ENCODE peak calls at places on chromosome 11, in ten cellular contexts. One of them, this sample, is unnamed.

GRCh38 chr11:69481393-69481844 is at the start of gene LINC01488:
- DNase-seq in cardiac muscle cell: no peak
- DNase-seq in WTC11: no peak
- DNase-seq in WERI-Rb-1: no peak
- DNase-seq in Peyer's patch: no peak
- DNase-seq in right lobe of liver: peak; percentile 16
- DNase-seq in pancreas: peak; percentile 31
- DNase-seq in osteoblast: peak; percentile 49
- DNase-seq in MCF 10A: no peak
- DNase-seq in progenitor cell of endocrine pancreas: no peak
- DNase-seq in this sample: no peak

GRCh38 chr11:134223066-134223465 is 701 bp downstream of the NCAPD3 start:
- DNase-seq in cardiac muscle cell: no peak
- DNase-seq in WTC11: no peak
- DNase-seq in WERI-Rb-1: no peak
- DNase-seq in Peyer's patch: no peak
- DNase-seq in right lobe of liver: no peak
- DNase-seq in pancreas: no peak
- DNase-seq in osteoblast: no peak
- DNase-seq in MCF 10A: peak; percentile 14
- DNase-seq in progenitor cell of endocrine pancreas: no peak
- DNase-seq in this sample: no peak

GRCh38 chr11:96279421-96280290 is 63.3 kb downstream of the MAML2 start:
- DNase-seq in cardiac muscle cell: peak; percentile 44
- DNase-seq in WTC11: no peak
- DNase-seq in WERI-Rb-1: no peak
- DNase-seq in Peyer's patch: no peak
- DNase-seq in right lobe of liver: no peak
- DNase-seq in pancreas: no peak
- DNase-seq in osteoblast: peak; percentile 68
- DNase-seq in MCF 10A: peak; percentile 66
- DNase-seq in progenitor cell of endocrine pancreas: no peak
- DNase-seq in this sample: no peak

GRCh38 chr11:69403556-69404215 is 77.8 kb upstream of the LINC01488 start:
- DNase-seq in cardiac muscle cell: no peak
- DNase-seq in WTC11: no peak
- DNase-seq in WERI-Rb-1: no peak
- DNase-seq in Peyer's patch: no peak
- DNase-seq in right lobe of liver: no peak
- DNase-seq in pancreas: no peak
- DNase-seq in osteoblast: peak; percentile 84
- DNase-seq in MCF 10A: peak; percentile 10
- DNase-seq in progenitor cell of endocrine pancreas: no peak
- DNase-seq in this sample: no peak

GRCh38 chr11:130204703-130205095 is 45.1 kb downstream of the ST14 start:
- DNase-seq in cardiac muscle cell: no peak
- DNase-seq in WTC11: no peak
- DNase-seq in WERI-Rb-1: no peak
- DNase-seq in Peyer's patch: no peak
- DNase-seq in right lobe of liver: no peak
- DNase-seq in pancreas: peak; percentile 40
- DNase-seq in osteoblast: no peak
- DNase-seq in MCF 10A: no peak
- DNase-seq in progenitor cell of endocrine pancreas: no peak
- DNase-seq in this sample: no peak

GRCh38 chr11:109015283-109015682 is 350.4 kb downstream of the DDX10 start:
- DNase-seq in cardiac muscle cell: peak; percentile 66
- DNase-seq in WTC11: no peak
- DNase-seq in WERI-Rb-1: no peak
- DNase-seq in Peyer's patch: no peak
- DNase-seq in right lobe of liver: no peak
- DNase-seq in pancreas: no peak
- DNase-seq in osteoblast: peak; percentile 86
- DNase-seq in MCF 10A: peak; percentile 49
- DNase-seq in progenitor cell of endocrine pancreas: no peak
- DNase-seq in this sample: no peak

GRCh38 chr11:123330948-123331347 is 99.1 kb upstream of the GRAMD1B start:
- DNase-seq in cardiac muscle cell: no peak
- DNase-seq in WTC11: no peak
- DNase-seq in WERI-Rb-1: no peak
- DNase-seq in Peyer's patch: no peak
- DNase-seq in right lobe of liver: no peak
- DNase-seq in pancreas: no peak
- DNase-seq in osteoblast: no peak
- DNase-seq in MCF 10A: no peak
- DNase-seq in progenitor cell of endocrine pancreas: no peak
- DNase-seq in this sample: no peak

GRCh38 chr11:19597194-19597593 is 115.4 kb upstream of the NAV2 start:
- DNase-seq in cardiac muscle cell: peak; percentile 50
- DNase-seq in WTC11: no peak
- DNase-seq in WERI-Rb-1: no peak
- DNase-seq in Peyer's patch: no peak
- DNase-seq in right lobe of liver: no peak
- DNase-seq in pancreas: no peak
- DNase-seq in osteoblast: peak; percentile 90
- DNase-seq in MCF 10A: peak; percentile 55
- DNase-seq in progenitor cell of endocrine pancreas: no peak
- DNase-seq in this sample: no peak

GRCh38 chr11:74682731-74683278 is 48.4 kb downstream of the CHRDL2 start:
- DNase-seq in cardiac muscle cell: no peak
- DNase-seq in WTC11: no peak
- DNase-seq in WERI-Rb-1: no peak
- DNase-seq in Peyer's patch: no peak
- DNase-seq in right lobe of liver: no peak
- DNase-seq in pancreas: peak; percentile 43
- DNase-seq in osteoblast: no peak
- DNase-seq in MCF 10A: no peak
- DNase-seq in progenitor cell of endocrine pancreas: no peak
- DNase-seq in this sample: no peak

GRCh38 chr11:74683941-74684481 is 47.2 kb downstream of the CHRDL2 start:
- DNase-seq in cardiac muscle cell: no peak
- DNase-seq in WTC11: no peak
- DNase-seq in WERI-Rb-1: no peak
- DNase-seq in Peyer's patch: no peak
- DNase-seq in right lobe of liver: no peak
- DNase-seq in pancreas: peak; percentile 47
- DNase-seq in osteoblast: peak; percentile 79
- DNase-seq in MCF 10A: no peak
- DNase-seq in progenitor cell of endocrine pancreas: no peak
- DNase-seq in this sample: no peak

GRCh38 chr11:74681686-74682651 is 49.3 kb downstream of the CHRDL2 start:
- DNase-seq in cardiac muscle cell: no peak
- DNase-seq in WTC11: no peak
- DNase-seq in WERI-Rb-1: no peak
- DNase-seq in Peyer's patch: no peak
- DNase-seq in right lobe of liver: peak; percentile 65
- DNase-seq in pancreas: peak; percentile 72
- DNase-seq in osteoblast: peak; percentile 77
- DNase-seq in MCF 10A: no peak
- DNase-seq in progenitor cell of endocrine pancreas: no peak
- DNase-seq in this sample: no peak

GRCh38 chr11:74684661-74685060 is 46.6 kb downstream of the CHRDL2 start:
- DNase-seq in cardiac muscle cell: no peak
- DNase-seq in WTC11: no peak
- DNase-seq in WERI-Rb-1: no peak
- DNase-seq in Peyer's patch: no peak
- DNase-seq in right lobe of liver: no peak
- DNase-seq in pancreas: peak; percentile 20
- DNase-seq in osteoblast: peak; percentile 39
- DNase-seq in MCF 10A: no peak
- DNase-seq in progenitor cell of endocrine pancreas: no peak
- DNase-seq in this sample: no peak

DNA sequence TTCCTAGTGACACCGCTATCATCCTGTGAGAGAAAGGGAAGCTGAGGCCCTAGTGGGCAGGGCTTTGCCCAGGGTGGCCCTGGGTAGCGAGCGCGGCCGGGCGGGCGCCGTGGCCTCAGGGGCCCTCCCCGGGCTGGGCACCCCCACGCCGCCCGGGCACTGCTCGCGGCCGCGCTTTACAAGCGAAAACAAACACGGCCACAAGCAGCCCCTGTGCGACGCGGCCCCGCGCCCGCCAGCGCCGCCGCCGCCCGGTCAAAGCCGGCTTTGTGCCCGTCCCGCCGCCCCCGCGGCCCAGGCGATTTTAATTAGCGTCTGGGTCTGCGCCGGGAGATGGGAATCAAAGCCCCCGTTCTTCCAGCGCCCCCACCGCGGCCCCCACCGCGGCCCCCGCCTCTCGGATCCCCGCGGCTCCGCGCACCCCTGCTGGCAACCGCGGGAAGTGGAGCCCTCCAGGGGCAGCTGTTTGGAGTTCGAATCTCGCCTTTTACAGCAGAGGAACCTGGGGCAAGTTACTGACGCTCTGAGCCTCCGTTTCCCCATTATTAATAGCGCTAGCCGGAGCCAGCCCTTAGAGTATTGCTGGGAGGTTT is 47.9 kb downstream of the CHRDL2 start:
- DNase-seq in cardiac muscle cell: peak; percentile 39
- DNase-seq in WTC11: peak; percentile 68
- DNase-seq in WERI-Rb-1: no peak
- DNase-seq in Peyer's patch: no peak
- DNase-seq in right lobe of liver: no peak
- DNase-seq in pancreas: peak; percentile 79
- DNase-seq in osteoblast: peak; percentile 93
- DNase-seq in MCF 10A: no peak
- DNase-seq in progenitor cell of endocrine pancreas: no peak
- DNase-seq in this sample: peak; percentile 36
- TF ChIP-seq CTCF in cardiac muscle cell: peak; percentile 51
- TF ChIP-seq CTCF in WTC11: no peak
- TF ChIP-seq CTCF in WERI-Rb-1: no peak
- TF ChIP-seq CTCF in Peyer's patch: no peak
- TF ChIP-seq CTCF in right lobe of liver: peak; percentile 36
- TF ChIP-seq CTCF in pancreas: peak; percentile 44
- TF ChIP-seq CTCF in osteoblast: peak; percentile 39
- TF ChIP-seq CTCF in MCF 10A: no peak
- TF ChIP-seq CTCF in progenitor cell of endocrine pancreas: peak; percentile 46
- TF ChIP-seq CTCF in this sample: peak; percentile 61

DNA sequence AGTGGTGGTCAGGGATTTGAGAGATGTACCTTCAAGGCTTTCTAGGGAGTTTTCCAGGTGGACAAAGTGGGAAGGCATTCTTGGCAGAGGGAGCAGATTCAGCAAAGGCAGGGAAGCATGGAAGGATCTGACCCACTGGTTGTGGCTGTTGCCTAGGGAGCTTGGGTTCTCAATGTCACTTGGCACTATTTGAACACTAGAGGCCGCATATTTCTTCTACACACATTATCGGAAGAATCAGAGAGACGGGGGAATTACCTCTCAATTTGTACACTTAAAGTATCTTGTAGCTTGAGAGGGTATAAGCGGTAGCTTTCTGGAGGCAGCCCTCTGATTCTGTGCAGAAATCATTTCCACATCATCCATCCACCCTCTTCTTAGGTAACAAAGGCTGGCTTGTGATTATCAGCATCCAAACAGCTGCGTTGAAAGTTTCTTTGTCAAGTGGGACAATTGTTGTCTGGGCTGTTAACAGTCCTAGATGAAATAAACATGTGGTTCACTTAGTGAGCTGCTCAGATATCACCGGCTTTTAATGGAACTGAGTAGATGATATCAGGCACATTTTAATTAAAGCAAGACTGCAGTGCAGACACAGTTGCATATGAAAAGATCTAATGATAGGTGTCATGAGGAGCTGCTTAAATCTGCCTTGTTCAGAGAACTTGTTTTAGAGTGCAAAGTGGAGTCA is 2.6 kb downstream of the NELL1 start:
- DNase-seq in cardiac muscle cell: peak; percentile 6
- DNase-seq in WTC11: no peak
- DNase-seq in WERI-Rb-1: peak; percentile 43
- DNase-seq in Peyer's patch: no peak
- DNase-seq in right lobe of liver: no peak
- DNase-seq in pancreas: no peak
- DNase-seq in osteoblast: peak; percentile 80
- DNase-seq in MCF 10A: peak; percentile 21
- DNase-seq in progenitor cell of endocrine pancreas: no peak
- DNase-seq in this sample: no peak
- TF ChIP-seq CTCF in cardiac muscle cell: peak; percentile 28
- TF ChIP-seq CTCF in WTC11: no peak
- TF ChIP-seq CTCF in WERI-Rb-1: peak; percentile 66
- TF ChIP-seq CTCF in Peyer's patch: no peak
- TF ChIP-seq CTCF in right lobe of liver: peak; percentile 35
- TF ChIP-seq CTCF in pancreas: no peak
- TF ChIP-seq CTCF in osteoblast: peak; percentile 13
- TF ChIP-seq CTCF in MCF 10A: no peak
- TF ChIP-seq CTCF in progenitor cell of endocrine pancreas: peak; percentile 41
- TF ChIP-seq CTCF in this sample: no peak

GRCh38 chr11:91773090-91773489 is 451.5 kb upstream of the FAT3 start:
- DNase-seq in cardiac muscle cell: peak; percentile 11
- DNase-seq in WTC11: peak; percentile 54
- DNase-seq in WERI-Rb-1: peak; percentile 60
- DNase-seq in Peyer's patch: no peak
- DNase-seq in right lobe of liver: peak; percentile 26
- DNase-seq in pancreas: no peak
- DNase-seq in osteoblast: no peak
- DNase-seq in MCF 10A: peak; percentile 21
- DNase-seq in progenitor cell of endocrine pancreas: no peak
- DNase-seq in this sample: no peak
- TF ChIP-seq CTCF in cardiac muscle cell: no peak
- TF ChIP-seq CTCF in WTC11: peak; percentile 28
- TF ChIP-seq CTCF in WERI-Rb-1: peak; percentile 52
- TF ChIP-seq CTCF in Peyer's patch: no peak
- TF ChIP-seq CTCF in right lobe of liver: peak; percentile 30
- TF ChIP-seq CTCF in pancreas: no peak
- TF ChIP-seq CTCF in osteoblast: peak; percentile 22
- TF ChIP-seq CTCF in MCF 10A: no peak
- TF ChIP-seq CTCF in progenitor cell of endocrine pancreas: peak; percentile 37
- TF ChIP-seq CTCF in this sample: no peak

GRCh38 chr11:120911943-120912342 is 112.0 kb upstream of the TBCEL start:
- DNase-seq in cardiac muscle cell: no peak
- DNase-seq in WTC11: no peak
- DNase-seq in WERI-Rb-1: no peak
- DNase-seq in Peyer's patch: no peak
- DNase-seq in right lobe of liver: no peak
- DNase-seq in pancreas: no peak
- DNase-seq in osteoblast: no peak
- DNase-seq in MCF 10A: no peak
- DNase-seq in progenitor cell of endocrine pancreas: no peak
- DNase-seq in this sample: no peak

GRCh38 chr11:120909676-120910215 is 114.2 kb upstream of the TBCEL start:
- DNase-seq in cardiac muscle cell: no peak
- DNase-seq in WTC11: no peak
- DNase-seq in WERI-Rb-1: no peak
- DNase-seq in Peyer's patch: no peak
- DNase-seq in right lobe of liver: no peak
- DNase-seq in pancreas: no peak
- DNase-seq in osteoblast: no peak
- DNase-seq in MCF 10A: no peak
- DNase-seq in progenitor cell of endocrine pancreas: no peak
- DNase-seq in this sample: no peak

GRCh38 chr11:120914021-120914420 is 109.9 kb upstream of the TBCEL start:
- DNase-seq in cardiac muscle cell: no peak
- DNase-seq in WTC11: no peak
- DNase-seq in WERI-Rb-1: no peak
- DNase-seq in Peyer's patch: no peak
- DNase-seq in right lobe of liver: no peak
- DNase-seq in pancreas: no peak
- DNase-seq in osteoblast: no peak
- DNase-seq in MCF 10A: no peak
- DNase-seq in progenitor cell of endocrine pancreas: no peak
- DNase-seq in this sample: no peak

GRCh38 chr11:120912915-120913314 is 111.0 kb upstream of the TBCEL start:
- DNase-seq in cardiac muscle cell: no peak
- DNase-seq in WTC11: no peak
- DNase-seq in WERI-Rb-1: no peak
- DNase-seq in Peyer's patch: no peak
- DNase-seq in right lobe of liver: no peak
- DNase-seq in pancreas: no peak
- DNase-seq in osteoblast: no peak
- DNase-seq in MCF 10A: no peak
- DNase-seq in progenitor cell of endocrine pancreas: no peak
- DNase-seq in this sample: no peak

DNA sequence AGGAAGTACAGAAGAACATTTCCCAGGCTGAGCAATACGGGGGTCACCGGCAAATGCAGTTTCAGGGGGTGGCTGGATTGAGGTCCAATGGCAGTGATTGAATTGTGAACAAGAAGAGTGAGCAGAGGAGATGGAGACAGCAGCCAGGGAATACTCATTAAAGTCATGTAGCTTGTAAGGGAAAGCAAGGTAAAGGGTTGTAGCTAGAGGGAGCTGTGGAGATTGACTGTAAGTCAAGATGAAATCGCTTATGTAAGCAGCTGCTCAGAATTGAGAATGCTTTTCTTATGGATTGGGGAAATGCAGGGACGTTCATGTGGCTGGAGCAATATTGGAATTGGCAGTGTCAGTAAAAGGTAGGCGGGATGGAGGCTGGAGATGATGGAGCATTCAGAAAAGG is 111.4 kb upstream of the TBCEL start:
- DNase-seq in cardiac muscle cell: peak; percentile 57
- DNase-seq in WTC11: no peak
- DNase-seq in WERI-Rb-1: no peak
- DNase-seq in Peyer's patch: no peak
- DNase-seq in right lobe of liver: no peak
- DNase-seq in pancreas: no peak
- DNase-seq in osteoblast: peak; percentile 86
- DNase-seq in MCF 10A: peak; percentile 41
- DNase-seq in progenitor cell of endocrine pancreas: no peak
- DNase-seq in this sample: no peak
- TF ChIP-seq CTCF in cardiac muscle cell: peak; percentile 55
- TF ChIP-seq CTCF in WTC11: no peak
- TF ChIP-seq CTCF in WERI-Rb-1: peak; percentile 72
- TF ChIP-seq CTCF in Peyer's patch: peak; percentile 36
- TF ChIP-seq CTCF in right lobe of liver: peak; percentile 57
- TF ChIP-seq CTCF in pancreas: no peak
- TF ChIP-seq CTCF in osteoblast: peak; percentile 47
- TF ChIP-seq CTCF in MCF 10A: no peak
- TF ChIP-seq CTCF in progenitor cell of endocrine pancreas: peak; percentile 39
- TF ChIP-seq CTCF in this sample: no peak